ENCODE peak calls at places on chromosomes 11 and 22, in seven cellular contexts. J is fibroblast of villous mesenchyme; S is AG09309; A is HTR-8/SVneo; U is cardiac fibroblast; P is CD8-positive, alpha-beta memory T cell; Q is mesenteric fat pad. N is an unnamed sample.

GRCh38 chr11:33505140-33505539 is 195.5 kb downstream of the C11orf91 start:
- DNase-seq in J (no peak), S (no peak), A (no peak), U (no peak), P (no peak), Q (no peak), N (no peak)

GRCh38 chr11:129435499-129436245 is 60.0 kb downstream of the BARX2 start:
- DNase-seq in J (no peak), S (no peak), A (no peak), U (no peak), P (no peak), Q (no peak), N (no peak)

GRCh38 chr11:134612416-134613030 is 200.5 kb upstream of the B3GAT1 start:
- DNase-seq in J (no peak), S (no peak), A (no peak), U (no peak), P (no peak), Q (peak; percentile 57), N (no peak)

GRCh38 chr11:3380706-3381570 is 2.0 kb upstream of the ZNF195 start:
- DNase-seq in J (no peak), S (no peak), A (no peak), U (peak; percentile 52), P (no peak), Q (no peak), N (no peak)

GRCh38 chr11:78207532-78208256 is 19.0 kb downstream of the USP35 start:
- DNase-seq in J (no peak), S (no peak), A (no peak), U (no peak), P (no peak), Q (no peak), N (no peak)

GRCh38 chr11:76785513-76785912 is 2.4 kb downstream of the TSKU start:
- DNase-seq in J (no peak), S (no peak), A (no peak), U (no peak), P (no peak), Q (no peak), N (no peak)

GRCh38 chr22:49726701-49727101 is 101.0 kb downstream of the BRD1 start:
- DNase-seq in J (no peak), S (no peak), A (no peak), U (no peak), P (no peak), Q (peak; percentile 76), N (no peak)

GRCh38 chr11:31442086-31442485 is 67.3 kb downstream of the IMMP1L start:
- DNase-seq in J (no peak), S (no peak), A (no peak), U (no peak), P (no peak), Q (no peak), N (peak; percentile 7)

GRCh38 chr11:69834811-69835800 is 15.9 kb upstream of the FGF3 start:
- DNase-seq in J (no peak), S (no peak), A (no peak), U (no peak), P (no peak), Q (peak; percentile 68), N (no peak)

GRCh38 chr11:118606157-118606843 is 1.1 kb upstream of the PHLDB1 start:
- DNase-seq in J (no peak), S (no peak), A (no peak), U (no peak), P (no peak), Q (peak; percentile 88), N (no peak)

GRCh38 chr22:32473388-32473952 is 1.1 kb upstream of the FBXO7 start:
- DNase-seq in J (peak; percentile 67), S (peak; percentile 13), A (peak; percentile 29), U (peak; percentile 81), P (peak; percentile 15), Q (no peak), N (peak; percentile 71)

GRCh38 chr11:105236631-105237030 is 97.1 kb upstream of the CARD18 start:
- DNase-seq in J (peak; percentile 92), S (peak; percentile 66), A (no peak), U (peak; percentile 20), P (no peak), Q (no peak), N (peak; percentile 11)

GRCh38 chr11:108117746-108118371 is 3.5 kb upstream of the ACAT1 start:
- DNase-seq in J (peak; percentile 67), S (peak; percentile 43), A (peak; percentile 75), U (peak; percentile 78), P (no peak), Q (no peak), N (peak; percentile 73)

GRCh38 chr22:24411256-24412004 is 16.0 kb upstream of the ADORA2A start:
- DNase-seq in J (no peak), S (no peak), A (no peak), U (no peak), P (no peak), Q (no peak), N (no peak)

GRCh38 chr11:60699282-60699681 is at the start of gene MS4A8:
- DNase-seq in J (no peak), S (no peak), A (no peak), U (no peak), P (no peak), Q (no peak), N (no peak)

GRCh38 chr11:102345923-102346322 is 1.1 kb upstream of the BIRC2 start:
- DNase-seq in J (peak; percentile 32), S (no peak), A (peak; percentile 56), U (peak; percentile 68), P (peak; percentile 31), Q (no peak), N (peak; percentile 85)

GRCh38 chr22:45770506-45770905 is 98.9 kb downstream of the ATXN10 start:
- DNase-seq in J (no peak), S (no peak), A (no peak), U (no peak), P (no peak), Q (no peak), N (no peak)

GRCh38 chr11:43954241-43954640 is 11.8 kb downstream of the C11orf96 start:
- DNase-seq in J (no peak), S (no peak), A (no peak), U (no peak), P (no peak), Q (no peak), N (no peak)

GRCh38 chr11:289145-289705 is 299 bp downstream of the PGGHG start:
- DNase-seq in J (no peak), S (no peak), A (no peak), U (no peak), P (peak; percentile 40), Q (peak; percentile 81), N (no peak)

GRCh38 chr11:75468534-75469340 is 35.7 kb upstream of the KLHL35 start:
- DNase-seq in J (peak; percentile 97), S (no peak), A (no peak), U (peak; percentile 81), P (no peak), Q (no peak), N (no peak)

GRCh38 chr11:125056931-125057330 is 6.2 kb upstream of the SLC37A2 start:
- DNase-seq in J (no peak), S (no peak), A (no peak), U (no peak), P (no peak), Q (no peak), N (no peak)

GRCh38 chr22:46003271-46004091 is 26.5 kb upstream of the WNT7B start:
- DNase-seq in J (peak; percentile 38), S (no peak), A (no peak), U (no peak), P (no peak), Q (no peak), N (no peak)

GRCh38 chr11:66548041-66548440 is 1.3 kb downstream of the ACTN3 start:
- DNase-seq in J (no peak), S (no peak), A (no peak), U (no peak), P (no peak), Q (no peak), N (no peak)

GRCh38 chr22:50522208-50522805 is 3.1 kb downstream of the SCO2 start:
- DNase-seq in J (no peak), S (no peak), A (no peak), U (no peak), P (no peak), Q (no peak), N (no peak)

GRCh38 chr11:100821198-100821597 is 134.1 kb downstream of the ARHGAP42 start:
- DNase-seq in J (no peak), S (no peak), A (no peak), U (peak; percentile 28), P (no peak), Q (no peak), N (peak; percentile 37)

GRCh38 chr22:39731881-39732555 is 161.5 kb downstream of the CACNA1I start:
- DNase-seq in J (no peak), S (no peak), A (no peak), U (no peak), P (no peak), Q (no peak), N (no peak)

GRCh38 chr11:133491680-133492383 is 40.5 kb downstream of the OPCML start:
- DNase-seq in J (no peak), S (no peak), A (no peak), U (no peak), P (no peak), Q (no peak), N (no peak)

GRCh38 chr22:46679711-46680269 is 58.3 kb downstream of the CERK start:
- DNase-seq in J (no peak), S (no peak), A (no peak), U (no peak), P (no peak), Q (no peak), N (no peak)

GRCh38 chr11:17894929-17895658 is 117.8 kb downstream of the SERGEF start:
- DNase-seq in J (peak; percentile 6), S (no peak), A (no peak), U (no peak), P (no peak), Q (no peak), N (no peak)

GRCh38 chr11:93497575-93497974 is 45.6 kb downstream of the SMCO4 start:
- DNase-seq in J (no peak), S (no peak), A (no peak), U (no peak), P (no peak), Q (no peak), N (no peak)

GRCh38 chr11:77136074-77136473 is 8.0 kb downstream of the MYO7A start:
- DNase-seq in J (peak; percentile 17), S (no peak), A (peak; percentile 53), U (peak; percentile 59), P (no peak), Q (no peak), N (peak; percentile 62)

GRCh38 chr11:34819740-34820482 is 96.3 kb downstream of the APIP start:
- DNase-seq in J (peak; percentile 57), S (no peak), A (no peak), U (no peak), P (no peak), Q (no peak), N (no peak)

GRCh38 chr11:70595452-70595851 is 197.1 kb downstream of the CTTN start:
- DNase-seq in J (no peak), S (no peak), A (no peak), U (no peak), P (no peak), Q (no peak), N (no peak)

GRCh38 chr22:50521710-50522109 is 3.7 kb downstream of the SCO2 start:
- DNase-seq in J (no peak), S (no peak), A (no peak), U (no peak), P (no peak), Q (no peak), N (no peak)

GRCh38 chr22:45450931-45451651 is 37.6 kb downstream of the RIBC2 start:
- DNase-seq in J (peak; percentile 99), S (peak; percentile 98), A (peak; percentile 54), U (peak; percentile 23), P (no peak), Q (no peak), N (no peak)

GRCh38 chr11:72445423-72445822 is 11.1 kb upstream of the CLPB start:
- DNase-seq in J (no peak), S (no peak), A (no peak), U (no peak), P (no peak), Q (no peak), N (no peak)

N was measured in PC-3.